ENCODE peak calls at places on chromosomes 12 and 14, in six cellular contexts. C is fibroblast of mammary gland, I is IMR-90, Z is colonic mucosa, S is neural progenitor cell, V is tibial artery. U is an unnamed sample.
A peak's percentile ranks its signal among the peaks of the same experiment; 100 is the strongest.

GRCh38 chr12:3752741-3753486 is at the start of gene CRACR2A:
- DNase-seq in C (peak; percentile 66), I (peak; percentile 31), Z (peak; percentile 79), S (peak; percentile 94), V (no peak), U (no peak)

GRCh38 chr12:123934016-123934620 is 38.5 kb downstream of the CCDC92 start:
- DNase-seq in C (no peak), I (no peak), Z (no peak), S (no peak), V (no peak), U (no peak)

GRCh38 chr14:97977711-97978261 is 1180.6 kb downstream of the VRK1 start:
- DNase-seq in C (peak; percentile 6), I (no peak), Z (peak; percentile 80), S (no peak), V (peak; percentile 91), U (peak; percentile 49)

GRCh38 chr12:76028649-76029277 is 2.8 kb downstream of the PHLDA1 start:
- DNase-seq in C (peak; percentile 30), I (no peak), Z (no peak), S (no peak), V (no peak), U (no peak)

GRCh38 chr14:56341766-56342418 is 223.7 kb downstream of the PELI2 start:
- DNase-seq in C (peak; percentile 54), I (peak; percentile 92), Z (no peak), S (no peak), V (no peak), U (no peak)

GRCh38 chr14:102659797-102660196 is 67.3 kb downstream of the RCOR1 start:
- DNase-seq in C (peak; percentile 76), I (peak; percentile 75), Z (no peak), S (no peak), V (no peak), U (no peak)

GRCh38 chr14:25237845-25238244 is 187.9 kb upstream of the STXBP6 start:
- DNase-seq in C (peak; percentile 7), I (peak; percentile 2), Z (peak; percentile 28), S (peak; percentile 65), V (no peak), U (no peak)

GRCh38 chr14:96662116-96662901 is 134.9 kb upstream of the VRK1 start:
- DNase-seq in C (peak; percentile 4), I (no peak), Z (no peak), S (no peak), V (no peak), U (no peak)

DNA sequence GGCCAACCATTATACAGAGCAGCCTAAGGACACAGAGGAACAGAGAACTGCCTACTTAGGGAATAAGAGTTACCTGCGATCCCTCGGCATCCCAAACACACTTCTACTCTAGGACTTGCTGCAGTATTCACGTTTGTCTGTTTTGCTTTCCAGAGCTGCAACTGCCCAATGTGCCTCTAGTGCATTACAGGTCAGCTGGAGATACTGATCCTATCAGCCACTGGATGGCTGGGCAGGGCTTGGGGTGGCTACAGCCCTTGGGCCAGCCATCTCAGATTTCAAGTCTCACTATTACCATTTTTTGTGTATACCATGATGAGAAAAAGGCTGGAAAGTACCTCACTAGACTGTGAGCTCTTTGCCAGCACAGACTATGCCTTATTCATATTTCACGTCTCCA is 4.6 kb downstream of the ARF3 start:
- DNase-seq in C (no peak), I (no peak), Z (no peak), S (no peak), V (no peak), U (no peak)
- TF ChIP-seq CTCF in C (no peak), I (no peak), Z (no peak), S (no peak), V (no peak), U (no peak)

DNA sequence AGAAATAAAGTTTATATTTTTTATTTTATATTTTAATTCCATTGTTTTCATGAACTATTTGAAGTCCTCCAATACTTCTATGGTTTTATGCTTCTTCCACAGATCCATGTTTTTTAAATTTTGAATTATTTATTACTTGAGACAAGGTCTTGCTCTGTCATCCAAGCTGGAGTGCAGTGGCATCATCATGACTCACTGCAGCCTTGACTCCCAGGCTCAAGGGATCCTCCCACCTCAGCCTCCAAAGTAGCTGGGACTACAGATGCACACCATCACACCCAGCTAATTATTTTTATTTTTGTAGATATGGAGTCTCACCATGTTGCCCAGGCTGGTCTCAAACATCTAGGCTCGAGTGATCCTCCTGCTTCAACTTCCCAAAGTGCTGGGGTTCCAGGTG is 28.8 kb upstream of the DLGAP5 start:
- DNase-seq in C (peak; percentile 53), I (no peak), Z (no peak), S (no peak), V (no peak), U (no peak)
- TF ChIP-seq CTCF in C (no peak), I (no peak), Z (no peak), S (no peak), V (no peak), U (no peak)

DNA sequence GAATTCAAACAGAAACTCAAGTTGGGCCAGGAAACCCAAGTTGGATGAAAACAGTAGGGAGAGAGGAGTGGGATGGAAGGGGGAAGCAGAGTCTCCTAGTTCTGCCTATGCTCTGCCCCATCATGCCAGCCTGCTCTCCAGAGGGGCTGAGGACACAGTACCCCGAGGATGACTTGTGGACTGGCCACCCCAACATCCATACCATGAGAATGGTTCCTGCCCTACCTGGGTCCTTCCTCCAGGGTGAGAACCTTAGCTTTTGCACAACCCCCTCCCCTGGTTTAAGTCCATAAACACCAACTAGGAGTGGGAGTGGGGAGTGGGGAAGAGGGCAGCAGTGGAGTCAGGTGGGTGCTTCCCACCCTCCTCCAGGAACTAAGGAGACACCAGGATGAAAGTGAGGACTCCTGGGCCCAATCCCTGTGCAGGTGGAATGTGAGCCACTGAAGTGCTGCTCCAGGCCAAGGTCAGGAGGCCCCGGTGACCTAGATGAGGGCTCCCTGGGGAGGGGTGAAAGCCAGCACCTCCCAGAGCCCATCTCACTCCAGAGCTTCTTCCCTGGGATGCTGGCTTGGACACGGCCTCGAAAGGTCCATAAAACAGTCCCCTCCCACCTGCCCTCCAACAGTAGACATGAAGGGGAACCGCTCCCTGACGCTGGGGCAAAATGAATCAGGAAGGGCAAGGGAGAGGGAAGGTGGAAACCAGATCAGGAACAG is 6.6 kb downstream of the ZNF385A start:
- DNase-seq in C (no peak), I (no peak), Z (no peak), S (no peak), V (no peak), U (no peak)
- TF ChIP-seq CTCF in C (no peak), I (no peak), Z (no peak), S (no peak), V (no peak), U (no peak)

GRCh38 chr14:49310298-49310697 is 275.9 kb downstream of the RPS29 start:
- DNase-seq in C (no peak), I (no peak), Z (no peak), S (no peak), V (no peak), U (no peak)

GRCh38 chr14:49303952-49304516 is 282.1 kb downstream of the RPS29 start:
- DNase-seq in C (peak; percentile 44), I (peak; percentile 13), Z (peak; percentile 22), S (peak; percentile 73), V (no peak), U (peak; percentile 64)

DNA sequence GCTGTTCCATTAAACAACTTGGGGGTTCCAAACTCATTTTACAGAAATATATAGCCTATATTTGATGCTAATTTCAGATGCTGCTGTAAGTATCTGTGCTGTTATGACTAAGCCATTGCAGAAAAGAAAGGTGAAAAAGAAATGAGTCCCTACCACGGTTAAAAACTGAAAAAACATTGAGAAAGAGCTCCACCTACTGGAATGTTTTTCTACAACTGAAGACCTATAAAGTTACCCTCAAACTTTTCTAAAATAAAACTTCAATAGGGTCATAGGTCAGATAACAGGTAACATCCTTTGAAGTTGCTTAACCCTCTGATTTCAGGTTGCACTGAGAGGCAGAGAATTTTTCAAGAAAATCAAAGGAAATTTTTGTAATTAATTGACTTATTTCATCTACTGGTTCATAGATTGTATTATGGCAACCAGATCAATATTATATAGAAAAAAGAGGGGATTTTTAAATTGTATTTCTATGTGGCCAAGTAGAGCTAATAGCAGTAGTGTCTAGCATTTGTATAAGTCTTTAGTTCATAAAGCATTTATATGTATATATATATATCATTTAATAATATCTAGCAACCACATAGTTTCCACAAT is 279.9 kb downstream of the RPS29 start:
- DNase-seq in C (peak; percentile 46), I (peak; percentile 7), Z (no peak), S (peak; percentile 47), V (no peak), U (no peak)
- TF ChIP-seq CTCF in C (peak; percentile 52), I (peak; percentile 44), Z (no peak), S (peak; percentile 78), V (peak; percentile 12), U (peak; percentile 49)

DNA sequence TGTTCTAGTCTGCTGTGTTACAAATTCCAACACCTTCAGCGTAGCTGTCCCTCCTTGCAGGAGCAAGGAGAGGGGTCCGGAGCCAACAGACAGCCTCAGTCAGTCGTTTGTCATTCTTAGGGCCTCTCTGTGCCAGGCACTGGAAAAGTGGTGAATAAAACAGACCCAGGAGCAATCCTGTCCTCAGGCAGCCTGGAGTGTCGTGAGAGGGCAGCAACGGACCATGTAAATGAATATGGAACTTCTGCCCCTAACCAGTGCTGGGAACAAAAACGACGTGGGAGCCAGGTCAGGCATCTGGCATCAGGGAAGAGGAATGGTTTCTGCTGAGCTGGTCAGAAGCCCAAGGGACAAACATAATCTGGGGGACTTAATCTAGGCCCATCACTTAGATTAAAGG is 64.8 kb upstream of the PSMC1 start:
- DNase-seq in C (no peak), I (no peak), Z (no peak), S (no peak), V (no peak), U (no peak)
- TF ChIP-seq CTCF in C (no peak), I (peak; percentile 2), Z (no peak), S (no peak), V (no peak), U (no peak)

U was measured in dorsolateral prefrontal cortex.